ENCODE peak calls at places on chromosomes 7 and 10, in four cellular contexts. B, H, X and K are unnamed samples.

GRCh38 chr7:159139202-159139601 is 5.5 kb downstream of the VIPR2 start:
- DNase-seq in H (no peak), X (no peak), B (no peak), K (no peak)

GRCh38 chr7:27459021-27459728 is 203.5 kb downstream of the HIBADH start:
- DNase-seq in H (no peak), B (no peak), X (no peak), K (no peak)

GRCh38 chr7:8255680-8256656 is 6.0 kb downstream of the ICA1 start:
- DNase-seq in B (no peak), H (peak), X (no peak), K (no peak)

GRCh38 chr7:12674861-12675260 is 12.6 kb upstream of the ARL4A start:
- DNase-seq in H (peak), X (no peak), B (peak), K (peak)

GRCh38 chr10:129344103-129344502 is 122.9 kb upstream of the MGMT start:
- DNase-seq in B (no peak), H (no peak), X (no peak), K (no peak)

GRCh38 chr7:150801242-150801945 is 825 bp downstream of the TMEM176A start:
- DNase-seq in B (no peak), H (no peak), X (no peak), K (no peak)

GRCh38 chr10:90968448-90969086 is 47.7 kb upstream of the ANKRD1 start:
- DNase-seq in X (no peak), B (peak), H (no peak), K (peak)

GRCh38 chr7:68537228-68538071 is 1060.8 kb upstream of the AUTS2 start:
- DNase-seq in B (no peak), X (no peak), H (peak), K (no peak)

GRCh38 chr10:35398355-35398754 is 62.0 kb downstream of the CCNY start:
- DNase-seq in H (no peak), B (peak), X (no peak), K (peak)

GRCh38 chr7:100485514-100485913 is 1.8 kb downstream of the NYAP1 start:
- DNase-seq in X (no peak), B (no peak), H (no peak), K (no peak)

GRCh38 chr7:100486111-100486636 is 2.4 kb downstream of the NYAP1 start:
- DNase-seq in X (no peak), H (no peak), B (no peak), K (no peak)

GRCh38 chr7:100483728-100484635 is at the start of gene NYAP1:
- DNase-seq in X (no peak), H (peak), B (peak), K (peak)

GRCh38 chr7:100483101-100483727 is 513 bp upstream of the NYAP1 start:
- DNase-seq in B (peak), H (peak), X (no peak), K (peak)

DNA sequence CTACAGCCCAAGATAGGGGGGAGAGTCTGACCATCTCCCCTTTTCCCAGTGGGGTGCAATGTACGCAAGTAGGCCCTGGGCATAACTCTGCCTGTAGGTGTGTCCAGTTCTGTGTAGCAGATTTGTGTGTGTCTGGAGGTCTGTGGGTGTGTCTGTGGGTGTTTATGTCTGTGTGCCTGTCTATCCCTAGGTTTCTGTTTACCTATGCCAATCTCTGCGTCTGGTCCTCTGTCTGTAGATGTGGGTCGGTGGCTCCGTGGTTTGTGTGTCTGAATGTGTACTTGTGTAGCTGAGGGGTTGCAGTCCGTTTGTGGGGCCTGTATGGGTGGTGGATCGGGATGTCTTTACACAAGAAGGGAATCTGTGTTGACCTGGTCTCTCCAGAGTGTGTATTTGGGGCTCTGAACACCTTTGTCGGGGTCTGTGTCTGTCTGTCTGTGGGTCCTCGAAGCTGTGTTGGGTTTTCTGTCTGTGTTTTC is 948 bp downstream of the NYAP1 start:
- DNase-seq in X (no peak), B (no peak), H (no peak), K (no peak)
- H3K4me3 ChIP-seq in X (no peak), B (no peak), H (no peak), K (peak)

GRCh38 chr10:92420554-92421275 is 129.7 kb downstream of the MARCHF5 start:
- DNase-seq in X (no peak), H (no peak), B (no peak), K (no peak)

GRCh38 chr10:92418891-92419290 is 127.9 kb downstream of the MARCHF5 start:
- DNase-seq in B (no peak), H (no peak), X (no peak), K (no peak)

GRCh38 chr10:92418221-92418620 is 127.3 kb downstream of the MARCHF5 start:
- DNase-seq in H (no peak), X (no peak), B (no peak), K (no peak)

GRCh38 chr10:92421550-92421949 is 130.6 kb downstream of the MARCHF5 start:
- DNase-seq in X (no peak), H (no peak), B (no peak), K (no peak)

GRCh38 chr10:92419740-92420553 is 129.0 kb downstream of the MARCHF5 start:
- DNase-seq in H (peak), B (peak), X (no peak), K (peak)
- H3K4me3 ChIP-seq in H (no peak), B (no peak), X (peak), K (peak)

DNA sequence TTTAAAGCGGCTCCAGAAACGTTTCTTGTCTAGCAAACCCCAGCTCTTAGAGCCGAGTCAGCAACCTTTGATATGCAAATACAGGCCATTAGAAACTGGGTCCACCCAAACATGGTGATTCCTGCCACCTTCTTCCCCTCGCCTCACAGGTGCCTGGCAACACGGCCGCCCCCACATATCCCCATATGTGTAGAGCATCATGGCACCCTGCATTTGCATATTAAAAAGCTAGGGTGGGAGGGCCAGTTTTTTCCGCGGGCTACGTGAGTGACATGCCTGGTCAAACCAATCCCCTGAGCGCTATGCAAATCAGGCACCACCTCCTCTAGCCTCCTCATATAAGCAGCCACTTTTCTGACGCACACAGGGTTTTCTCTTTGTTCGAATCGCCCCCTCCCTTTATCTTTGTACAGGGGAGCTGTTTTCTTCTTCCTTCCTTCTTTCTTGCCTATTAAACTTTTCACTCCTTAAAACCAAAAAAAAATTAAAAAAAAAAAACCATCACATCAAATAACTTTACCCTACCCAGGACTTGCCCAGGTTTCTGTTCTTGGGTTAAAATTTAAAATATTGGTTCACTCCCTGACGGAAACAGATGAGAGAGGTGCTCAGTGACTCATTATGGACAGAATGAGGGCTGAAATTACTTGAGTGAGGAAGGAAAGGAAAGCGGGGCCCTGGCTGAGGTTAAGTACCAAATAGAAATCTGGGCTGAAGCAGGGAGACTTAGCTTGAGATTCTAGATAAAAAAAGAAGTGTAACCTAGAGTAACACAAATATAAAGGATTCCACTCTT is 59.8 kb downstream of the COA1 start:
- DNase-seq in B (no peak), H (peak), X (no peak), K (peak)
- H3K4me3 ChIP-seq in B (no peak), H (no peak), X (no peak), K (no peak)

GRCh38 chr10:24462889-24463552 is 254.1 kb downstream of the KIAA1217 start:
- DNase-seq in B (peak), X (no peak), H (no peak), K (no peak)
- H3K4me3 ChIP-seq in B (no peak), X (no peak), H (no peak), K (no peak)